ENCODE peak calls at places on chromosome 12, in nine cellular contexts. E is heart right ventricle; M is left ventricle myocardium inferior; X is fibroblast of lung; Y is Karpas-422; D is MM.1S; U is hepatocyte; C is IMR-90; G is CD8-positive, alpha-beta T cell. N is an unnamed sample. For H3K4me1, the result is how much of the 10 kb centered on the place peaks cover.

GRCh38 chr12:46470975-46471374 is 98.4 kb upstream of the SLC38A2 start:
- DNase-seq in E (no peak), M (no peak), X (no peak), Y (no peak), D (no peak), U (no peak), C (peak), G (no peak), N (no peak)

GRCh38 chr12:109435428-109436180 is 41.5 kb downstream of the KCTD10 start:
- DNase-seq in E (no peak), M (no peak), X (no peak), Y (no peak), D (no peak), U (no peak), C (no peak), G (no peak), N (no peak)

GRCh38 chr12:58420496-58420895 is 479.1 kb downstream of the ATP23 start:
- DNase-seq in E (no peak), M (no peak), X (no peak), Y (no peak), D (no peak), U (no peak), C (no peak), G (no peak), N (no peak)

GRCh38 chr12:40820794-40821484 is 128.7 kb downstream of the CNTN1 start:
- DNase-seq in E (no peak), M (no peak), X (no peak), Y (no peak), D (no peak), U (no peak), C (no peak), G (no peak), N (no peak)

GRCh38 chr12:53172352-53172751 is 8.2 kb upstream of the ZNF740 start:
- DNase-seq in E (no peak), M (no peak), X (peak), Y (no peak), D (no peak), U (no peak), C (peak), G (no peak), N (no peak)

GRCh38 chr12:98788396-98788795 is 143.3 kb downstream of the APAF1 start:
- DNase-seq in E (no peak), M (no peak), X (no peak), Y (no peak), D (no peak), U (no peak), C (no peak), G (no peak), N (no peak)

GRCh38 chr12:108133482-108133881 is 4.4 kb downstream of the WSCD2 start:
- DNase-seq in E (peak), M (peak), X (no peak), Y (no peak), D (no peak), U (no peak), C (no peak), G (no peak), N (no peak)

GRCh38 chr12:53969588-53970259 is 3.2 kb upstream of the HOXC11 start:
- DNase-seq in E (no peak), M (no peak), X (no peak), Y (no peak), D (no peak), U (no peak), C (no peak), G (no peak), N (no peak)

GRCh38 chr12:45518516-45519235 is 210.8 kb upstream of the ARID2 start:
- DNase-seq in E (no peak), M (no peak), X (no peak), Y (no peak), D (no peak), U (no peak), C (no peak), G (peak), N (no peak)

GRCh38 chr12:101407438-101408345 is at the start of gene ARL1:
- DNase-seq in E (peak), M (peak), X (peak), Y (peak), D (peak), U (peak), C (peak), G (peak), N (peak)

GRCh38 chr12:129997239-129997638 is 93.4 kb upstream of the TMEM132D start:
- DNase-seq in E (no peak), M (no peak), X (no peak), Y (no peak), D (no peak), U (no peak), C (no peak), G (no peak), N (no peak)

GRCh38 chr12:59570134-59570533 is 25.7 kb upstream of the SLC16A7 start:
- DNase-seq in E (no peak), M (no peak), X (no peak), Y (no peak), D (no peak), U (peak), C (peak), G (no peak), N (no peak)

GRCh38 chr12:121964813-121965643 is 46.6 kb downstream of the CFAP251 start:
- DNase-seq in E (no peak), M (no peak), X (peak), Y (peak), D (no peak), U (no peak), C (peak), G (no peak), N (no peak)

GRCh38 chr12:43291516-43291915 is 260.5 kb downstream of the ADAMTS20 start:
- DNase-seq in E (no peak), M (no peak), X (peak), Y (no peak), D (no peak), U (no peak), C (peak), G (no peak), N (no peak)

GRCh38 chr12:107349008-107349747 is 255.8 kb upstream of the CRY1 start:
- DNase-seq in E (no peak), M (no peak), X (peak), Y (no peak), D (no peak), U (peak), C (peak), G (no peak), N (no peak)

GRCh38 chr12:64992641-64993040 is 128.5 kb downstream of the WIF1 start:
- DNase-seq in E (no peak), M (no peak), X (no peak), Y (peak), D (no peak), U (no peak), C (no peak), G (no peak), N (no peak)

GRCh38 chr12:106590601-106591000 is 7.8 kb downstream of the RFX4 start:
- DNase-seq in E (no peak), M (no peak), X (no peak), Y (no peak), D (no peak), U (no peak), C (no peak), G (no peak), N (no peak)

GRCh38 chr12:67067453-67068203 is 201.5 kb upstream of the CAND1 start:
- DNase-seq in E (no peak), M (no peak), X (no peak), Y (no peak), D (no peak), U (no peak), C (no peak), G (no peak), N (no peak)

GRCh38 chr12:102043928-102044327 is 17.9 kb downstream of the WASHC3 start:
- DNase-seq in E (no peak), M (no peak), X (no peak), Y (no peak), D (peak), U (no peak), C (no peak), G (no peak), N (no peak)

GRCh38 chr12:2691340-2692111 is 103.2 kb upstream of the FKBP4 start:
- DNase-seq in E (no peak), M (no peak), X (no peak), Y (peak), D (peak), U (peak), C (no peak), G (peak), N (peak)

GRCh38 chr12:3071107-3071506 is 6.1 kb upstream of the TSPAN9 start:
- DNase-seq in E (no peak), M (no peak), X (no peak), Y (no peak), D (no peak), U (peak), C (no peak), G (no peak), N (no peak)

GRCh38 chr12:13103391-13104033 is at the start of gene GSG1:
- DNase-seq in E (no peak), M (no peak), X (peak), Y (no peak), D (no peak), U (no peak), C (peak), G (no peak), N (no peak)

GRCh38 chr12:64325055-64325454 is 65.5 kb downstream of the C12orf56 start:
- DNase-seq in E (no peak), M (no peak), X (no peak), Y (no peak), D (no peak), U (no peak), C (no peak), G (no peak), N (no peak)

GRCh38 chr12:77754086-77754485 is 76.6 kb upstream of the NAV3 start:
- DNase-seq in E (no peak), M (no peak), X (no peak), Y (no peak), D (no peak), U (no peak), C (no peak), G (no peak), N (no peak)

GRCh38 chr12:42978718-42979117 is 389.2 kb upstream of the PRICKLE1 start:
- DNase-seq in E (no peak), M (no peak), X (no peak), Y (no peak), D (no peak), U (no peak), C (no peak), G (no peak), N (no peak)

GRCh38 chr12:127398026-127398715 is 868.8 kb upstream of the TMEM132C start:
- DNase-seq in E (no peak), M (no peak), X (no peak), Y (no peak), D (no peak), U (no peak), C (peak), G (no peak), N (no peak)

GRCh38 chr12:43891856-43892574 is 56.1 kb downstream of the TMEM117 start:
- DNase-seq in E (no peak), M (no peak), X (no peak), Y (no peak), D (no peak), U (no peak), C (peak), G (no peak), N (no peak)

GRCh38 chr12:131902332-131903241 is 8.2 kb downstream of the ULK1 start:
- DNase-seq in E (no peak), M (no peak), X (no peak), Y (no peak), D (no peak), U (no peak), C (no peak), G (no peak), N (peak)

GRCh38 chr12:65585648-65586420 is 238.4 kb upstream of the HMGA2 start:
- DNase-seq in E (no peak), M (no peak), X (no peak), Y (no peak), D (no peak), U (no peak), C (no peak), G (no peak), N (no peak)

GRCh38 chr12:27300251-27300650 is 32.4 kb upstream of the BMAL2 start:
- DNase-seq in E (no peak), M (no peak), X (no peak), Y (no peak), D (no peak), U (no peak), C (no peak), G (no peak), N (no peak)

GRCh38 chr12:67276469-67276868 is 7.3 kb downstream of the CAND1 start:
- DNase-seq in E (no peak), M (no peak), X (no peak), Y (no peak), D (no peak), U (no peak), C (peak), G (no peak), N (no peak)

GRCh38 chr12:31491395-31491794 is 99.5 kb downstream of the DENND5B start:
- DNase-seq in E (no peak), M (no peak), X (no peak), Y (no peak), D (no peak), U (no peak), C (no peak), G (no peak), N (no peak)

GRCh38 chr12:14937689-14938088 is 648 bp downstream of the ERP27 start:
- DNase-seq in E (no peak), M (no peak), X (no peak), Y (peak), D (peak), U (no peak), C (no peak), G (no peak), N (no peak)

GRCh38 chr12:113524495-113524894 is 52.8 kb upstream of the LHX5 start:
- DNase-seq in E (no peak), M (no peak), X (no peak), Y (no peak), D (no peak), U (no peak), C (no peak), G (no peak), N (no peak)

GRCh38 chr12:43011383-43011926 is 421.9 kb upstream of the PRICKLE1 start:
- DNase-seq in E (no peak), M (no peak), X (no peak), Y (no peak), D (peak), U (no peak), C (no peak), G (no peak), N (no peak)

GRCh38 chr12:108457006-108457733 is 57.9 kb upstream of the FICD start:
- DNase-seq in E (no peak), M (no peak), X (peak), Y (peak), D (peak), U (peak), C (peak), G (no peak), N (no peak)

GRCh38 chr12:6790496-6791150 is 1.3 kb downstream of the CD4 start:
- DNase-seq in E (no peak), M (no peak), X (no peak), Y (no peak), D (no peak), U (no peak), C (no peak), G (no peak), N (no peak)
- H3K4me1 ChIP-seq in E (under half), M (under half), X (under half), Y (under half), D (under half), U (under half), C (under half), G (under half), N (under half)

DNA sequence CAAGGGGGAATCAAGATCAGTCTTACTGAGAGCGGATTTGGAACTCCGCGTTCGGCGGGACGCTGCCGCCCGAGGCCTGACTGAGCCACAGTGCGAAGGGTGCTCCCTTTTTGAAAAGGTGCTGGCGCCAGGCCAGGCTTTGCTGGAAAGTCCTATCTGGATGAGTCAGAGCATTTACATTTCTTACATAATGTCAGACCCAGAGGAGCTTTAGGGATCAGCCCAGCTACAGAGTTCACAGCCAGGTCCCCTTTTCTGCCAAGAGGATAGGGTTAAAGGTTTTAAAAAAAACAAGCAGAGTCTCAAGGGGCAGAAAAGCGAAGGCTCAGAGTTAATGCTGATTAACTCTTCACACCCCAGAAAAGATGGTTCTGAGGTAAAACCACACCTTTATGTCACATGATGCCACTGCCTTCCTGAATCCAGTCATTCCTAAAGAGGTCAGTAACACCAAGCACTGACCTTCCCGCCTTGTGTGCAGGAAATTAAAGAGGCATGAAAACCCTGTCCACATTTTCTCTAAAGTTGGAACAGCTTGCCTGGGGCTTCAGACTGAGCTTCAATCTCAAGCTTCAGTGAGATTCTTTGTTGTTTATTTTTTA is 11.7 kb upstream of the FBXL14 start:
- DNase-seq in E (peak), M (peak), X (peak), Y (peak), D (no peak), U (peak), C (peak), G (peak), N (peak)
- H3K4me1 ChIP-seq in E (under half), M (under half), X (under half), Y (under half), D (under half), U (under half), C (under half), G (under half), N (under half)

GRCh38 chr12:104282109-104282508 is 21.4 kb upstream of the EID3 start:
- DNase-seq in E (no peak), M (no peak), X (peak), Y (no peak), D (no peak), U (no peak), C (peak), G (no peak), N (no peak)
- H3K4me1 ChIP-seq in E (under half), M (under half), X (under half), Y (under half), D (under half), U (under half), C (under half), G (under half), N (under half)

DNA sequence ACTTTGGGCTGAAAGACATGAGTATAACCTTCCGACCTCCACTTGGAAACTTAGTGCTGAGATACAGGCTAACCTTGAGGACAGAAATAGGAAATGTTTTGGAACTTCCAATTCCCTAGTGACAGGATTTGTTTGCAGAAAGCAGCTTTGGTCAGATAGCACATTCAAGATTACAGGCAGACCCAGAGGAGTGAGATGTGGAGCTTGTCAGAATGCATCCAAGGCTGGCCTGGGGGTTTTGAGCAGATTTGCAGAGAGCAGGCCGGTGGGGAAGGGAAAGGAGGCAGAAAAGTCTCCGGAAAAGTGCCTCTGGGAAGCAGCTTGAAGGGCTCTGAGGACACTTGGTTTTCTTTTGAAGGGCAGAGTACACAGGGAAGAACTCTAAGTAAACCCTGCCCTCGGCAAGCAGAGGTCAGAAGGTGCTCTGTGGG is 180.3 kb downstream of the ETV6 start:
- DNase-seq in E (no peak), M (no peak), X (no peak), Y (no peak), D (no peak), U (no peak), C (no peak), G (no peak), N (no peak)
- H3K4me1 ChIP-seq in E (under half), M (half or more), X (under half), Y (under half), D (under half), U (under half), C (under half), G (under half), N (under half)

GRCh38 chr12:94595152-94595551 is 55.2 kb downstream of the TMCC3 start:
- DNase-seq in E (no peak), M (no peak), X (no peak), Y (no peak), D (no peak), U (no peak), C (no peak), G (no peak), N (no peak)

GRCh38 chr12:94596596-94596995 is 53.8 kb downstream of the TMCC3 start:
- DNase-seq in E (no peak), M (no peak), X (peak), Y (no peak), D (no peak), U (no peak), C (peak), G (no peak), N (no peak)

GRCh38 chr12:94592080-94592479 is 58.3 kb downstream of the TMCC3 start:
- DNase-seq in E (no peak), M (no peak), X (no peak), Y (no peak), D (no peak), U (no peak), C (no peak), G (no peak), N (no peak)

GRCh38 chr12:94593822-94594442 is 56.4 kb downstream of the TMCC3 start:
- DNase-seq in E (no peak), M (no peak), X (no peak), Y (no peak), D (no peak), U (no peak), C (no peak), G (no peak), N (no peak)

GRCh38 chr12:94594443-94594825 is 55.9 kb downstream of the TMCC3 start:
- DNase-seq in E (no peak), M (no peak), X (no peak), Y (no peak), D (no peak), U (no peak), C (no peak), G (no peak), N (no peak)
- H3K4me1 ChIP-seq in E (under half), M (under half), X (under half), Y (under half), D (under half), U (under half), C (under half), G (under half), N (under half)

DNA sequence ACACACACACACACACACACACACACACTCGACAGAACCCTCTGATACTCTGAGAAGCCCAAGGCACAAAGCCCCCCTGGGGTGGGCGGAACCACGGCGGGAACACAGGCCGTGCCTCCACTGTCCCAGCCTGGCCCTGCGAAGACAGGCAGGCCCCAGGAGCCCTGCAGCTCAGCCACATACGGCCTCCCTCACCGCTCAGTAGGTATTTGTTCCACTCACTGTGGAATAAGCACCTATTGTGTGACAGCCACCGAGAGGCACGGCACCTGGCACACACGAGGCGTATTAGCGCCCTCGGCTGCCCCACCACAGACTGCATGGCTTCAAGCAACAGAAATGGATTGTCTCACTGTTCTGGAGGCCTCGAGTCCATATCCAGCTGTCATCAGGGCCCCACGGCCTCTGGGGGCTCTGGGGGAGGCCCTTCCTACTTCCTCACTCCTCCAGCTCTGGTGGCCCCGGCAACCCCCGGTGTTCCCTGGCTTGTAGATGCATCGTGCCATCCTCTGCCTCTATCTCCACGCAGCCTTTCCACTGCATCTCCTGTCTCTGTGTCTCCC is 66.3 kb downstream of the NCOR2 start:
- DNase-seq in E (peak), M (no peak), X (no peak), Y (no peak), D (no peak), U (no peak), C (no peak), G (no peak), N (no peak)
- H3K4me1 ChIP-seq in E (half or more), M (half or more), X (under half), Y (under half), D (under half), U (half or more), C (under half), G (under half), N (under half)

GRCh38 chr12:50261654-50262053 is 21.7 kb downstream of the LIMA1 start:
- DNase-seq in E (no peak), M (no peak), X (no peak), Y (no peak), D (no peak), U (no peak), C (peak), G (no peak), N (no peak)
- H3K4me1 ChIP-seq in E (under half), M (under half), X (under half), Y (under half), D (under half), U (under half), C (under half), G (under half), N (under half)